ENCODE peak calls at places on chromosomes 13 and 19, in five cellular contexts. X is neuronal stem cell, V is H1, K is trophoblast cell, R is mesenchymal stem cell. I is an unnamed sample.

GRCh38 chr19:58001895-58002369 is 688 bp downstream of the ZNF606 start:
- DNase-seq in R (peak), K (peak), V (no peak), X (no peak), I (no peak)

GRCh38 chr13:114063545-114064515 is 68.6 kb downstream of the RASA3 start:
- DNase-seq in R (peak), X (no peak), K (peak), V (no peak), I (no peak)

GRCh38 chr19:8116437-8117293 is 32.7 kb downstream of the FBN3 start:
- DNase-seq in X (no peak), V (no peak), R (no peak), K (no peak), I (no peak)

GRCh38 chr13:40517486-40518311 is 148.7 kb downstream of the FOXO1 start:
- DNase-seq in X (no peak), V (no peak), K (no peak), R (no peak), I (no peak)

GRCh38 chr13:52447815-52448552 is 2.5 kb downstream of the VPS36 start:
- DNase-seq in X (no peak), R (no peak), K (no peak), V (no peak), I (no peak)

GRCh38 chr19:730382-730668 is 20.6 kb upstream of the MISP start:
- DNase-seq in V (no peak), X (no peak), R (no peak), K (no peak), I (no peak)

GRCh38 chr19:18282788-18283141 is 1.3 kb upstream of the JUND start:
- DNase-seq in K (no peak), V (no peak), X (no peak), R (no peak), I (no peak)

GRCh38 chr13:34672631-34673030 is 269.4 kb upstream of the NBEA start:
- DNase-seq in V (no peak), R (no peak), X (no peak), K (no peak), I (no peak)

GRCh38 chr13:35884211-35884610 is 247.0 kb downstream of the DCLK1 start:
- DNase-seq in R (no peak), V (no peak), X (no peak), K (no peak), I (no peak)

GRCh38 chr13:86324191-86324590 is 525.0 kb upstream of the SLITRK6 start:
- DNase-seq in R (no peak), V (no peak), K (no peak), X (no peak), I (no peak)

GRCh38 chr13:107835339-107836018 is 379.9 kb downstream of the LIG4 start:
- DNase-seq in V (no peak), K (no peak), X (no peak), R (peak), I (no peak)

DNA sequence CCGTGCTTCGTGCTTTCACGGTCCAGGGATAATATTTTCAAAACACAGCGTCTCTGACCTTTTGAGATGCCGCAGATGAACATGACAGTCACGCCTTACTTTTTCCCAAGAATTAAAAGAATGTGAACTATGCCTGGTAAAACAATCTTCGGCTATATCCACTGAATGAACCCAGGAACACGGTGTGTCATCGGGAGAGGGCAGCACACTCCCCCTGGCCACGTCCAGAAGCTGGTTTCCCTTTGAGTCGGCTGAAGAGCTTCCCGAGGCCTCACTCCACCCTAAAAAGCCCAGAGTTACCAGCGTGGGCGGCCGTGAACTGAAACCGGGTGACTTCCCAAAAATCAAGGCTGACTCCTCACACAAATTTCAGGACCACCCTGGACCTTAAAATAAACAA is 22.9 kb upstream of the SHISA2 start:
- DNase-seq in V (no peak), X (no peak), K (peak), R (peak), I (no peak)
- H2BK12ac ChIP-seq in V (no peak), X (no peak), K (no peak), R (no peak), I (no peak)

DNA sequence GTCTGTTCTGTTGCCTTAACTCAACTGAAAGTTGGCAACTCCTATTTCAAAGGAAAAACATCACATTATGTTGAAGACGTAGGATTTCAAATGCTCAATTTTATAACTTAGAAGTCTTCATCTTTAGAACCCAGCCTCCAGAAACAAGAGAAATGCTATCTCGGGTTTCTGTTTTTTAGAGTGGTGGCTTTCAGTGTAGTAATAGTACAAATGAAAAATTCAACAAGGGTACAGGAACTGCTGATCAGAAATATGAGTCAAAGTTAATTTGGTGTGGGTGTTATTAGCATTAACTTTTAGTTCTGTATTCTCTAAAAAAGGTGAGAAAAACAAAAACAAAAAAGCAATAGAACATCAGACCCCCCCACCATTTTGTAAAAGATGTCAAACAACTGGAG is 56.6 kb upstream of the FLT1 start:
- DNase-seq in V (no peak), X (no peak), R (no peak), K (no peak), I (no peak)
- H2BK12ac ChIP-seq in V (no peak), X (no peak), R (no peak), K (no peak), I (no peak)

DNA sequence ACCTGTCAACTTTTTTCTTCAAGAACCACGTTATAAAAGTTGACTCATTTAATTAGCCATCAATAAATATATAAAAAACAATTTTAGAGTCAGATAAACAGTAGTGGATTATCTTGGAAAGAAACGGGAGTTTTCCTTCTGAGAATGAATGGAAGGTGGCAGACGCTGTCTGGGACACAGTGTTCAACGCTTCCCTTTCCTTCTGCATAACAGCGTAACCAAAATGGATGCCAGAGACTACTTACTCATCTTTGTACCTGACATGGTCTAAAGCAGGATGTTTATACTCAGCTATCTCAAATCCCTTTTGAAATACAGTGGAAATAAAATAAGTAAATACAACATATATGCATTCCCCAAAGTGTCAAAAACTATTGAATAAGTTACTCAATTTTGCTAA is 195.2 kb downstream of the LHFPL6 start:
- DNase-seq in V (no peak), K (no peak), X (no peak), R (no peak), I (no peak)
- H2BK12ac ChIP-seq in V (no peak), K (no peak), X (no peak), R (no peak), I (no peak)

GRCh38 chr13:33125821-33126570 is 109.8 kb downstream of the KL start:
- DNase-seq in R (peak), K (peak), V (no peak), X (peak), I (peak)
- H2BK12ac ChIP-seq in R (peak), K (no peak), V (peak), X (no peak), I (no peak)

GRCh38 chr19:27765397-27765796 is 1447.6 kb downstream of the UQCRFS1 start:
- DNase-seq in R (no peak), X (no peak), K (no peak), V (no peak), I (peak)
- H2BK12ac ChIP-seq in R (no peak), X (no peak), K (no peak), V (no peak), I (no peak)

DNA sequence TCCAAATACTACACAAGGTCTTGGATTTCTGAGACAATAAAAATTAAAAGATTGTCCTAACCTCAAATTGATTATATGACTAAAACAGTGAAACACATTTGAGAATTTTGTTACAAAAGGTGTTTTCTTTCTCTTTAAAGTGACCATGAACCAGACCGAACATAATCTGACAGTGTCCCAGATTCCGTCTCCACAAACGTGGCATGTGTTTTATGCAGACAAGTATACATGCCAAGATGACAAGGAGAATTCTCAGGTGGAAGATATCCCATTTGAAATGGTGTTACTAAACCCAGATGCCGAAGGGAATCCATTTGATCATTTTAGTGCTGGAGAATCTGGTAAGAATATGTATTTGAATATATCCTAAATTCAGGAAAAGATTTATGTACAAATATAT is 10.4 kb downstream of the GPR180 start:
- DNase-seq in X (no peak), V (no peak), R (no peak), K (no peak), I (no peak)
- H2BK12ac ChIP-seq in X (no peak), V (no peak), R (no peak), K (no peak), I (no peak)

DNA sequence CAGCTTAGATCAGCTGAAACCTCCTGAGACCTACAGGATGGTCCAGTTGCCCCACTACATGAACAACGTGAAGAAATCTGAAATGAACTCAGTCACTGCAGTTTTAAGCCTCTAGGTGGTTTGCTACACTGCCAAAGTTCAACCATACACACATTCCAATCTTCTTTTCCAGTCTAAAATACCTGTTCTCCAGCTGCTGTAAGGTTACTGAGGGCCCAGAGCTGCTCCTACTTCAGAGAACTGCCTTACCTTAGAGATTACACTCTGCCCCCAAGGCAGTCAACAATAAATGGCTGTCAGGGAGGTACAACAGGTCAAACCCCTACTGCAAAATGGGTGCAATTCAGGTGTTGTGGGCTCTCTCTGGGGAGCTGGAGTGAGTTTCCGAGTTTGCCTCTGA is 154.1 kb upstream of the MIR17HG start:
- DNase-seq in K (peak), X (no peak), V (no peak), R (no peak), I (no peak)
- H2BK12ac ChIP-seq in K (peak), X (no peak), V (no peak), R (no peak), I (no peak)

GRCh38 chr19:4199699-4200293 is 17.3 kb downstream of the ANKRD24 start:
- DNase-seq in X (no peak), R (no peak), K (peak), V (peak), I (peak)
- H2BK12ac ChIP-seq in X (no peak), R (no peak), K (no peak), V (no peak), I (no peak)

DNA sequence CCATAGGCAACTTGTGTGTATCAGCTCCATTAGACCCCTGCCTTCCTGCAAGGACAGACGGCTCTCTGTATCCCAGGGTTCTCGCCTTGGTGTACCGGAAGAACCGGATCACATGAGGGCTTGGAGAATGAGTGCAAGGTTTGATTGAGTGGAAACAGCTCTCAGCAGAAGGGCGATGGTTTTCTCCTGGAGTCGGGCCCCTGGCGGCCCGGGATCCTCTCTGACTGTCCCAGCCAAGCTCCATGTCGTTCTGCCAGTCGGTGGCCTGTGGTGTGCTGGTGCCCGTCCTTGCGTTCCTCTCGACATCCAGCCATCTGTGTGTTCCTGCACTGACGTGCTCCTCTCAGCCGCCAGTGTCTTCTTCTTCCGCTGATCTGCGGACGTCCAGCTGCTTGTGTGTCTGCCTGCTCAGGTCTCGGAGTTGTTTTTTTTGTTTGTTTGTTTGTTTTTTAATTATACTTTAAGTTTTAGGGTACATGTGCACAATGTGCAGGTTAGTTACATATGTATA is 16.1 kb downstream of the LILRB1 start:
- DNase-seq in R (no peak), X (no peak), V (no peak), K (no peak), I (no peak)
- H2BK12ac ChIP-seq in R (no peak), X (no peak), V (no peak), K (no peak), I (no peak)